ENCODE peak calls at places on chromosome 3, in nine cellular contexts. O is type B pancreatic cell, F is IMR-90, B is heart left ventricle, A is breast epithelium, N is upper lobe of left lung, S is HFFc6, E is Peyer's patch, M is fibroblast of the aortic adventitia. L is an unnamed sample.

GRCh38 chr3:44439499-44440295 is 37.8 kb downstream of the ZNF445 start:
- DNase-seq in O (no peak), F (peak; percentile 61), B (peak; percentile 75), A (peak; percentile 47), N (peak; percentile 93), S (no peak), E (peak; percentile 88), M (peak; percentile 97), L (no peak)

GRCh38 chr3:144041960-144042556 is 70.4 kb downstream of the DIPK2A start:
- DNase-seq in O (no peak), F (no peak), B (no peak), A (no peak), N (no peak), S (no peak), E (no peak), M (no peak), L (no peak)

GRCh38 chr3:16309558-16309957 is 44.5 kb downstream of the OXNAD1 start:
- DNase-seq in O (no peak), F (peak; percentile 68), B (no peak), A (no peak), N (no peak), S (no peak), E (no peak), M (peak; percentile 41), L (no peak)

GRCh38 chr3:125057186-125057850 is 1.5 kb upstream of the HEG1 start:
- DNase-seq in O (no peak), F (peak; percentile 93), B (no peak), A (no peak), N (no peak), S (peak; percentile 82), E (no peak), M (peak; percentile 83), L (no peak)

GRCh38 chr3:49553690-49554634 is at the start of gene BSN:
- DNase-seq in O (peak; percentile 96), F (peak; percentile 82), B (peak; percentile 95), A (peak; percentile 50), N (peak; percentile 85), S (peak; percentile 79), E (peak; percentile 89), M (peak; percentile 87), L (peak; percentile 93)

GRCh38 chr3:187292631-187293513 is 1.3 kb upstream of the MASP1 start:
- DNase-seq in O (no peak), F (peak; percentile 48), B (peak; percentile 49), A (no peak), N (no peak), S (peak; percentile 22), E (no peak), M (peak; percentile 42), L (no peak)

GRCh38 chr3:136734382-136735070 is 17.7 kb downstream of the STAG1 start:
- DNase-seq in O (no peak), F (no peak), B (no peak), A (no peak), N (no peak), S (no peak), E (no peak), M (no peak), L (no peak)

GRCh38 chr3:51940648-51941421 is 869 bp downstream of the RRP9 start:
- DNase-seq in O (peak; percentile 39), F (no peak), B (no peak), A (no peak), N (peak; percentile 22), S (no peak), E (peak; percentile 29), M (peak; percentile 61), L (no peak)

GRCh38 chr3:111998661-111999641 is at the start of gene TAGLN3:
- DNase-seq in O (no peak), F (no peak), B (no peak), A (no peak), N (peak; percentile 54), S (no peak), E (peak; percentile 51), M (no peak), L (peak; percentile 72)

GRCh38 chr3:71397046-71397445 is 186.5 kb downstream of the FOXP1 start:
- DNase-seq in O (no peak), F (peak; percentile 30), B (no peak), A (no peak), N (no peak), S (peak; percentile 41), E (peak; percentile 61), M (peak; percentile 52), L (peak; percentile 23)

GRCh38 chr3:100954199-100954935 is 38.9 kb downstream of the ABI3BP start:
- DNase-seq in O (no peak), F (peak; percentile 47), B (no peak), A (no peak), N (no peak), S (peak; percentile 15), E (no peak), M (peak; percentile 74), L (no peak)

GRCh38 chr3:100954990-100955389 is 38.2 kb downstream of the ABI3BP start:
- DNase-seq in O (no peak), F (peak; percentile 97), B (peak; percentile 35), A (no peak), N (no peak), S (peak; percentile 95), E (no peak), M (peak; percentile 96), L (no peak)

GRCh38 chr3:100957407-100958100 is 35.7 kb downstream of the ABI3BP start:
- DNase-seq in O (no peak), F (peak; percentile 50), B (no peak), A (no peak), N (no peak), S (peak; percentile 63), E (no peak), M (peak; percentile 92), L (no peak)

GRCh38 chr3:100956276-100956675 is 36.9 kb downstream of the ABI3BP start:
- DNase-seq in O (no peak), F (no peak), B (no peak), A (no peak), N (no peak), S (no peak), E (no peak), M (no peak), L (no peak)

GRCh38 chr3:100953103-100953502 is 40.1 kb downstream of the ABI3BP start:
- DNase-seq in O (no peak), F (no peak), B (no peak), A (no peak), N (no peak), S (no peak), E (no peak), M (no peak), L (no peak)
- TF ChIP-seq CTCF in O (peak; percentile 48), F (no peak), B (no peak), A (no peak), N (no peak), S (peak; percentile 37), E (no peak), M (no peak), L (no peak)

GRCh38 chr3:61990618-61991017 is 382.7 kb downstream of the FEZF2 start:
- DNase-seq in O (no peak), F (no peak), B (no peak), A (no peak), N (no peak), S (no peak), E (no peak), M (no peak), L (no peak)
- TF ChIP-seq CTCF in O (no peak), F (no peak), B (no peak), A (no peak), N (no peak), S (no peak), E (no peak), M (no peak), L (no peak)

GRCh38 chr3:99013077-99013476 is 111.6 kb upstream of the DCBLD2 start:
- DNase-seq in O (no peak), F (no peak), B (no peak), A (no peak), N (no peak), S (no peak), E (no peak), M (no peak), L (no peak)

GRCh38 chr3:99013794-99014315 is 112.4 kb upstream of the DCBLD2 start:
- DNase-seq in O (no peak), F (no peak), B (no peak), A (no peak), N (no peak), S (no peak), E (no peak), M (peak; percentile 46), L (no peak)

GRCh38 chr3:99021466-99021865 is 120.0 kb upstream of the DCBLD2 start:
- DNase-seq in O (no peak), F (no peak), B (no peak), A (no peak), N (no peak), S (no peak), E (no peak), M (no peak), L (no peak)

GRCh38 chr3:99012051-99012450 is 110.6 kb upstream of the DCBLD2 start:
- DNase-seq in O (no peak), F (peak; percentile 13), B (peak; percentile 34), A (no peak), N (no peak), S (no peak), E (no peak), M (peak; percentile 58), L (no peak)

GRCh38 chr3:99016452-99016851 is 115.0 kb upstream of the DCBLD2 start:
- DNase-seq in O (no peak), F (no peak), B (no peak), A (no peak), N (no peak), S (no peak), E (no peak), M (no peak), L (no peak)
- TF ChIP-seq CTCF in O (no peak), F (no peak), B (no peak), A (no peak), N (no peak), S (no peak), E (no peak), M (no peak), L (no peak)

GRCh38 chr3:197883541-197883940 is 66.4 kb upstream of the RPL35A start:
- DNase-seq in O (no peak), F (no peak), B (no peak), A (no peak), N (no peak), S (no peak), E (no peak), M (no peak), L (no peak)

GRCh38 chr3:197882580-197882979 is 67.4 kb upstream of the RPL35A start:
- DNase-seq in O (no peak), F (no peak), B (no peak), A (no peak), N (no peak), S (no peak), E (no peak), M (no peak), L (no peak)

GRCh38 chr3:197878427-197878826 is 71.6 kb upstream of the RPL35A start:
- DNase-seq in O (no peak), F (no peak), B (no peak), A (no peak), N (peak; percentile 40), S (no peak), E (no peak), M (no peak), L (no peak)

GRCh38 chr3:197880361-197881339 is 69.3 kb upstream of the RPL35A start:
- DNase-seq in O (no peak), F (no peak), B (no peak), A (no peak), N (no peak), S (no peak), E (no peak), M (no peak), L (no peak)

DNA sequence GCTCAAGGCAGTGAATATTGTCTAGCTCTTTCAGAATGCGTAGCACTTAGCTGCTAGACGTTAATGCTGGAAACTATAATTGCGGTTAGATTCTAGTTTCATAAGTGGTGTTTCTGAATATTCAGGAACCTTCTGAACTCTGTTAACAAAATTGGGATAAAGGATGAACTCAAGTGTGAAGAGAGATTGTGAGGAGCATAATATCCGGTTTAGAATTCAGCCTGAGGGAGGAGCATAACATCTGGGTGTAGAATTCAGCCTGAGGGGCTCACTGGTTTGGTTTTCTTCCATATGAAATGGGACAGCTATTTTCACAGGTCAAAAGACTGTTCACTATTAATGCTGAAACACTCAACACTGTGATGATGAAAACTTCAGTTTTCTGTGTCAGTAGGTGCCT is 68.4 kb upstream of the RPL35A start:
- DNase-seq in O (no peak), F (no peak), B (no peak), A (no peak), N (no peak), S (no peak), E (no peak), M (no peak), L (no peak)
- TF ChIP-seq CTCF in O (no peak), F (no peak), B (no peak), A (no peak), N (no peak), S (no peak), E (no peak), M (no peak), L (no peak)

L was measured in neural crest cell.